ENCODE peak calls at places on chromosomes 12 and 14, in ten cellular contexts. N is astrocyte of the spinal cord, B is fibroblast of lung, L is fibroblast of pulmonary artery, K is uterus, Z is ovary, R is lower leg skin, X is glutamatergic neuron, F is prostate gland, A is right atrium auricular region. T is an unnamed sample.

GRCh38 chr14:76546426-76547221 is 170.7 kb downstream of the ESRRB start:
- DNase-seq in R (no peak), K (no peak), A (no peak), L (no peak), N (no peak), B (no peak), Z (no peak), F (no peak), X (peak), T (peak)

GRCh38 chr12:94535614-94535932 is 75.9 kb upstream of the CEP83 start:
- DNase-seq in X (peak), B (no peak), A (no peak), Z (no peak), L (no peak), N (no peak), F (peak), K (no peak), R (no peak), T (no peak)

GRCh38 chr12:79262938-79263337 is 398.4 kb downstream of the SYT1 start:
- DNase-seq in F (no peak), K (no peak), L (no peak), Z (no peak), A (no peak), R (no peak), N (peak), B (peak), X (no peak), T (no peak)

GRCh38 chr14:69972755-69973154 is 93.5 kb downstream of the SMOC1 start:
- DNase-seq in A (no peak), F (no peak), X (no peak), R (no peak), L (no peak), B (no peak), Z (no peak), K (no peak), N (no peak), T (no peak)

GRCh38 chr12:49868952-49869815 is 26.3 kb upstream of the BCDIN3D start:
- DNase-seq in R (peak), L (peak), N (peak), A (peak), B (peak), X (peak), K (peak), Z (peak), F (peak), T (no peak)

GRCh38 chr14:91919814-91920213 is 27.7 kb downstream of the FBLN5 start:
- DNase-seq in K (no peak), R (peak), X (no peak), B (peak), N (no peak), L (peak), A (no peak), F (no peak), Z (no peak), T (no peak)

GRCh38 chr12:118052324-118053070 is 8.5 kb downstream of the WSB2 start:
- DNase-seq in F (peak), K (peak), L (peak), Z (peak), B (peak), R (peak), A (peak), N (peak), X (no peak), T (no peak)

GRCh38 chr14:101101456-101102056 is 198.0 kb upstream of the RTL1 start:
- DNase-seq in A (peak), F (no peak), N (no peak), K (no peak), B (no peak), X (no peak), R (peak), Z (peak), L (peak), T (no peak)

GRCh38 chr12:76259071-76259470 is 89.1 kb downstream of the BBS10 start:
- DNase-seq in R (no peak), F (no peak), B (peak), A (no peak), Z (no peak), K (no peak), X (no peak), N (no peak), L (peak), T (no peak)

GRCh38 chr12:104750061-104750460 is 208.0 kb downstream of the SLC41A2 start:
- DNase-seq in X (no peak), L (no peak), K (no peak), N (peak), R (peak), Z (no peak), F (no peak), A (no peak), B (peak), T (no peak)

GRCh38 chr12:632102-632696 is 31.0 kb downstream of the NINJ2 start:
- DNase-seq in Z (no peak), X (no peak), F (peak), L (peak), A (no peak), N (peak), R (no peak), B (peak), K (no peak), T (peak)

GRCh38 chr12:121110211-121110940 is 22.3 kb upstream of the P2RX7 start:
- DNase-seq in B (peak), Z (peak), L (peak), X (peak), A (peak), R (peak), N (peak), F (peak), K (peak), T (peak)

GRCh38 chr12:4117386-4118016 is 156.1 kb upstream of the CCND2 start:
- DNase-seq in F (no peak), K (no peak), B (no peak), Z (no peak), R (no peak), X (no peak), A (peak), N (no peak), L (no peak), T (no peak)

GRCh38 chr12:76571256-76571655 is 11.7 kb upstream of the OSBPL8 start:
- DNase-seq in X (no peak), Z (no peak), N (peak), R (no peak), L (no peak), B (no peak), K (no peak), A (no peak), F (no peak), T (no peak)

GRCh38 chr14:104218361-104219180 is 80.2 kb downstream of the KIF26A start:
- DNase-seq in R (no peak), N (no peak), K (no peak), L (no peak), X (no peak), A (no peak), Z (no peak), B (no peak), F (no peak), T (no peak)

GRCh38 chr14:72638021-72638420 is 255.9 kb downstream of the DPF3 start:
- DNase-seq in F (no peak), R (no peak), Z (no peak), A (no peak), L (peak), N (peak), B (peak), X (no peak), K (no peak), T (no peak)

GRCh38 chr12:42002563-42002962 is 142.1 kb downstream of the GXYLT1 start:
- DNase-seq in L (no peak), B (no peak), A (no peak), X (no peak), R (no peak), N (no peak), Z (no peak), K (no peak), F (no peak), T (no peak)

GRCh38 chr12:70606001-70606400 is 31.2 kb downstream of the PTPRB start:
- DNase-seq in L (no peak), A (no peak), F (no peak), X (no peak), B (no peak), K (no peak), N (no peak), Z (no peak), R (no peak), T (no peak)

GRCh38 chr12:125453751-125454150 is 388.5 kb downstream of the AACS start:
- DNase-seq in K (no peak), L (no peak), F (no peak), A (no peak), Z (no peak), X (no peak), B (no peak), N (no peak), R (no peak), T (no peak)

GRCh38 chr12:51821423-51822260 is 26.9 kb downstream of the FIGNL2 start:
- DNase-seq in N (no peak), L (no peak), X (no peak), K (no peak), B (no peak), Z (no peak), R (no peak), F (no peak), A (no peak), T (no peak)

GRCh38 chr12:38544357-38545066 is 227.9 kb downstream of the ALG10B start:
- DNase-seq in F (no peak), A (no peak), L (no peak), R (no peak), Z (no peak), B (no peak), X (peak), K (no peak), N (no peak), T (no peak)

GRCh38 chr12:52774629-52775250 is 2.4 kb downstream of the KRT76 start:
- DNase-seq in Z (no peak), X (no peak), B (no peak), L (no peak), A (no peak), N (no peak), K (no peak), R (no peak), F (no peak), T (no peak)

GRCh38 chr14:44979740-44980346 is 17.9 kb downstream of the TOGARAM1 start:
- DNase-seq in Z (no peak), R (no peak), L (peak), N (no peak), K (peak), X (no peak), F (peak), B (no peak), A (no peak), T (no peak)

GRCh38 chr12:124613151-124613585 is 45.8 kb upstream of the NCOR2 start:
- DNase-seq in Z (no peak), R (no peak), X (no peak), B (peak), N (peak), L (peak), A (no peak), F (peak), K (no peak), T (no peak)

GRCh38 chr12:113329022-113329790 is 5.7 kb downstream of the SLC8B1 start:
- DNase-seq in X (no peak), L (peak), Z (no peak), A (no peak), N (no peak), F (no peak), B (no peak), R (no peak), K (no peak), T (no peak)

GRCh38 chr12:89212339-89212771 is 139.9 kb downstream of the DUSP6 start:
- DNase-seq in B (peak), F (peak), A (no peak), K (peak), Z (no peak), X (no peak), R (no peak), L (peak), N (peak), T (no peak)

DNA sequence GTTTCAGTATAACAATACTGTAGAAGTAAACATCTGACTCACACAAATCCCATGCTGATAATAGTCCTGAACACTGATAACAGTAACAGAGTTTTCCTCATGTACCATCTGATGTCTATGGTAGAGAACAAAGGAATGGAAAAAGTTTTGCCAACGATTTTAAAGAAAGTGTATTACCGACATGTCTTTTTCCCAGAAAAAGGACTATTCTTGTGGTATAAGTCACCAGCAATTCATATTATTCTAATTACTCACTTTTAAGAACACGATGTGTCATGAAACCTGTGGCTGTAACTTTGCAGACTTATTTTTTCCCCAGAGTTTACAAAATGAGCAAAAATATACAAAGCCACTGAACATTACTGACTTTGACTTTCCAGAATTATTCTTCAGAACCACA is 40.1 kb upstream of the DCN start:
- DNase-seq in F (no peak), X (no peak), B (peak), K (no peak), N (peak), L (peak), R (no peak), Z (no peak), A (no peak), T (no peak)
- TF ChIP-seq CTCF in F (no peak), X (no peak), B (no peak), K (no peak), N (no peak), L (no peak), R (no peak), Z (no peak), A (no peak), T (no peak)

DNA sequence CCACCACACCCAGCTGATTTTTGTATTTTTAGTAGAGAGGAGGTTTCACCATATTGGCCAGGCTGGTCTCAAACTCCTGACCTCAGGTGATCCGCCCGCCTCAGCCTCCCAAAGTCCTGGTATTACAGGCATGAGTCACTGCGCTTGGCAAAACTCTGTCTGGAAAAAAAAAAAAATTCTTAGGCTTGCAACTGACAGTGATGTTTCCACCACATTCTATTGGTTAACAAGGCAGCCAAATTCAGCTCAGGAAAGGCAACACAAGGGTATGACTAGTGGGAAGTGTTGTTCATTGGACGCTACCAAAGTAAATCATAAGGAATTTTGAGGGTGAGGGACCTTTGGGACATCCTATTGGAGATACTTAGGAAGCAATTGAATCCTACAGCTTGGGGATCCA is 2.9 kb upstream of the SBNO1 start:
- DNase-seq in B (no peak), F (no peak), A (no peak), X (no peak), Z (no peak), L (no peak), N (no peak), R (no peak), K (no peak), T (no peak)
- TF ChIP-seq CTCF in B (no peak), F (no peak), A (no peak), X (no peak), Z (no peak), L (no peak), N (no peak), R (no peak), K (no peak), T (no peak)

DNA sequence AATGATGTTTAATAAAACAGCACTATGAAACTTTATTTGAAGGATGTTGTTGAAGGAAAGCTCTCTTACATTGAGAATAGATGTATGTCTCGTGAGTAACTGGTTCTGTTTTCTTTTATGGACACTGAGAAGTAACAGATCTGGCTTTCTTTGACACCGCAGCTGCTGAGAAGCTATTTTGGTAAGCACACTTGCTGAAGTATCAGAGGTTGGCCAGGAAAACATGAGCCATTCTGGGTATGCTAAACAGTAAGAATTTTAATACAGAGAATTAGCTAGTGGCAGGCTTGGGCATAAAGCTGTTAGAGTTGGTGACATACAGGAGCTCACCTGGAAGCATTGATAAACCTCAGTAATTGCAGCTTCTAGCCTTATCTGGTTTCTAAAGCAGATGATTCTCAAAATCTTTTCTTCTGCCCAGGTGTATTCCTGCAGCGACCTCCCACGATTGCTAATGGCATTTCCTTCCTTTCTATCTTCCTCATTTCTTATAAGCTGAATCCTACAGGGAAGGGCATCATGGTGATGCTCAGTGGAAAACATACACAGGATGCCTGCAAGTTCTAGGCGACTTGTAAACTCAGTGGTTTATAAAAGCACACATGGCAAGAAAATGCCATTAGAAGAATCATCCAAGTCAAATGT is 291.6 kb upstream of the SLC16A7 start:
- DNase-seq in N (no peak), A (no peak), K (no peak), X (no peak), F (no peak), L (no peak), B (no peak), R (no peak), Z (no peak), T (no peak)
- TF ChIP-seq CTCF in N (no peak), A (no peak), K (no peak), X (no peak), F (no peak), L (no peak), B (no peak), R (no peak), Z (no peak), T (no peak)

GRCh38 chr14:99750746-99751450 is 42.3 kb upstream of the EML1 start:
- DNase-seq in Z (no peak), A (no peak), L (no peak), B (no peak), F (no peak), K (no peak), X (no peak), R (no peak), N (no peak), T (no peak)

GRCh38 chr14:99747582-99748330 is 45.5 kb upstream of the EML1 start:
- DNase-seq in B (no peak), A (no peak), Z (no peak), R (no peak), X (no peak), F (no peak), N (no peak), L (no peak), K (no peak), T (no peak)

GRCh38 chr14:99748529-99748928 is 44.7 kb upstream of the EML1 start:
- DNase-seq in L (no peak), A (no peak), K (no peak), N (no peak), F (no peak), B (no peak), Z (no peak), X (no peak), R (no peak), T (no peak)

GRCh38 chr14:99749763-99750715 is 43.2 kb upstream of the EML1 start:
- DNase-seq in X (no peak), F (no peak), A (no peak), B (no peak), K (no peak), N (no peak), Z (peak), L (no peak), R (no peak), T (no peak)

DNA sequence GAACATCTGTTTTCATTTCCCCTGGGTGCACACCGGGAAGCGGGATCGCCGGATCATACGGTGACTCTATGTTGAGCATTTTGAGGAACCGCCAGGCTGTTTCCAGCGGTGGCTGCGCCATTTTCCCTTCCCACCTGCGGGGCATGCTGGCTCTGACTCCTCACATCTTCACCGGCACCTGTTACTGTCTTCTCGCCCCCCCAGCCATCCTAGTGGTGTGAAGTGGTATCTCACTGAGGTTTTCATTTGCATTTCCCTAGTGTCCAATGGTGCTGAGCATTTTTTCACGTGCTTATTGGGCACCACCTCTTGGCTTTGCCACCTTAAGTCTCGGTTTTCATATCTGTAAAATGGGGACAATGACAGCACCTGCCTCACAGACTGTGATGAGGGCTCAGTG is 44.1 kb upstream of the EML1 start:
- DNase-seq in B (no peak), K (no peak), L (no peak), A (no peak), R (no peak), N (no peak), Z (no peak), F (no peak), X (no peak), T (no peak)
- TF ChIP-seq CTCF in B (peak), K (no peak), L (peak), A (no peak), R (no peak), N (peak), Z (no peak), F (no peak), X (peak), T (peak)

T was measured in progenitor cell of endocrine pancreas.